ENCODE peak calls at places on chromosomes 6 and 20, in nine cellular contexts. One of them, this sample, is unnamed.

GRCh38 chr6:106188104-106188794 is 102.1 kb downstream of the PRDM1 start:
- DNase-seq in endodermal cell: no peak
- DNase-seq in PC-9: no peak
- DNase-seq in pons: peak; percentile 26
- DNase-seq in body of pancreas: no peak
- DNase-seq in endothelial cell: no peak
- DNase-seq in stimulated activated CD4-positive, alpha-beta T cell treated with anti-CD3 and anti-CD28 coated beads, Interleukin-1b, Interleukin-23, amount 100 ng/mL, for 4 hours: no peak
- DNase-seq in A673: no peak
- DNase-seq in OCI-LY7: no peak
- DNase-seq in this sample: no peak

GRCh38 chr6:22019877-22020276 is 277.0 kb downstream of the PRL start:
- DNase-seq in pons: no peak
- DNase-seq in stimulated activated CD4-positive, alpha-beta T cell treated with anti-CD3 and anti-CD28 coated beads, Interleukin-1b, Interleukin-23, amount 100 ng/mL, for 4 hours: no peak
- DNase-seq in endothelial cell: no peak
- DNase-seq in A673: no peak
- DNase-seq in endodermal cell: no peak
- DNase-seq in PC-9: no peak
- DNase-seq in body of pancreas: no peak
- DNase-seq in OCI-LY7: no peak
- DNase-seq in this sample: no peak

GRCh38 chr20:21109144-21109543 is 3.0 kb upstream of the LINC00237 start:
- DNase-seq in body of pancreas: no peak
- DNase-seq in stimulated activated CD4-positive, alpha-beta T cell treated with anti-CD3 and anti-CD28 coated beads, Interleukin-1b, Interleukin-23, amount 100 ng/mL, for 4 hours: no peak
- DNase-seq in endodermal cell: no peak
- DNase-seq in PC-9: no peak
- DNase-seq in endothelial cell: no peak
- DNase-seq in pons: no peak
- DNase-seq in A673: no peak
- DNase-seq in OCI-LY7: no peak
- DNase-seq in this sample: no peak

GRCh38 chr6:168948002-168948401 is 305.6 kb downstream of the THBS2 start:
- DNase-seq in endothelial cell: no peak
- DNase-seq in PC-9: no peak
- DNase-seq in pons: no peak
- DNase-seq in A673: no peak
- DNase-seq in body of pancreas: no peak
- DNase-seq in stimulated activated CD4-positive, alpha-beta T cell treated with anti-CD3 and anti-CD28 coated beads, Interleukin-1b, Interleukin-23, amount 100 ng/mL, for 4 hours: no peak
- DNase-seq in OCI-LY7: no peak
- DNase-seq in endodermal cell: no peak
- DNase-seq in this sample: no peak

GRCh38 chr6:160088069-160088773 is 33.4 kb upstream of the SLC22A1 start:
- DNase-seq in PC-9: no peak
- DNase-seq in endodermal cell: peak; percentile 85
- DNase-seq in stimulated activated CD4-positive, alpha-beta T cell treated with anti-CD3 and anti-CD28 coated beads, Interleukin-1b, Interleukin-23, amount 100 ng/mL, for 4 hours: no peak
- DNase-seq in A673: peak; percentile 52
- DNase-seq in body of pancreas: peak; percentile 69
- DNase-seq in OCI-LY7: peak; percentile 8
- DNase-seq in pons: peak; percentile 73
- DNase-seq in endothelial cell: peak; percentile 55
- DNase-seq in this sample: no peak

GRCh38 chr6:83057705-83058321 is 7.8 kb downstream of the UBE3D start:
- DNase-seq in endothelial cell: peak; percentile 56
- DNase-seq in endodermal cell: peak; percentile 76
- DNase-seq in PC-9: no peak
- DNase-seq in OCI-LY7: peak; percentile 67
- DNase-seq in body of pancreas: peak; percentile 46
- DNase-seq in A673: peak; percentile 80
- DNase-seq in pons: peak; percentile 67
- DNase-seq in stimulated activated CD4-positive, alpha-beta T cell treated with anti-CD3 and anti-CD28 coated beads, Interleukin-1b, Interleukin-23, amount 100 ng/mL, for 4 hours: peak; percentile 1
- DNase-seq in this sample: peak; percentile 66

GRCh38 chr6:142871910-142872331 is 73.1 kb downstream of the HIVEP2 start:
- DNase-seq in endothelial cell: no peak
- DNase-seq in pons: peak; percentile 87
- DNase-seq in OCI-LY7: no peak
- DNase-seq in A673: no peak
- DNase-seq in endodermal cell: no peak
- DNase-seq in body of pancreas: peak; percentile 55
- DNase-seq in PC-9: no peak
- DNase-seq in stimulated activated CD4-positive, alpha-beta T cell treated with anti-CD3 and anti-CD28 coated beads, Interleukin-1b, Interleukin-23, amount 100 ng/mL, for 4 hours: no peak
- DNase-seq in this sample: no peak

GRCh38 chr6:149935246-149935645 is 6.6 kb upstream of the ULBP2 start:
- DNase-seq in endodermal cell: peak; percentile 25
- DNase-seq in A673: no peak
- DNase-seq in body of pancreas: no peak
- DNase-seq in PC-9: no peak
- DNase-seq in pons: no peak
- DNase-seq in OCI-LY7: no peak
- DNase-seq in endothelial cell: no peak
- DNase-seq in stimulated activated CD4-positive, alpha-beta T cell treated with anti-CD3 and anti-CD28 coated beads, Interleukin-1b, Interleukin-23, amount 100 ng/mL, for 4 hours: no peak
- DNase-seq in this sample: no peak

GRCh38 chr6:63440057-63440456 is 120.3 kb upstream of the LGSN start:
- DNase-seq in OCI-LY7: no peak
- DNase-seq in PC-9: no peak
- DNase-seq in stimulated activated CD4-positive, alpha-beta T cell treated with anti-CD3 and anti-CD28 coated beads, Interleukin-1b, Interleukin-23, amount 100 ng/mL, for 4 hours: no peak
- DNase-seq in endothelial cell: peak; percentile 8
- DNase-seq in pons: no peak
- DNase-seq in body of pancreas: no peak
- DNase-seq in A673: no peak
- DNase-seq in endodermal cell: peak; percentile 58
- DNase-seq in this sample: no peak

GRCh38 chr6:149901444-149902140 is 3.7 kb upstream of the RAET1E start:
- DNase-seq in body of pancreas: no peak
- DNase-seq in stimulated activated CD4-positive, alpha-beta T cell treated with anti-CD3 and anti-CD28 coated beads, Interleukin-1b, Interleukin-23, amount 100 ng/mL, for 4 hours: no peak
- DNase-seq in endothelial cell: no peak
- DNase-seq in A673: no peak
- DNase-seq in OCI-LY7: no peak
- DNase-seq in pons: no peak
- DNase-seq in endodermal cell: no peak
- DNase-seq in PC-9: no peak
- DNase-seq in this sample: no peak

GRCh38 chr6:7078856-7079255 is 28.9 kb upstream of the RREB1 start:
- DNase-seq in pons: no peak
- DNase-seq in body of pancreas: no peak
- DNase-seq in A673: no peak
- DNase-seq in stimulated activated CD4-positive, alpha-beta T cell treated with anti-CD3 and anti-CD28 coated beads, Interleukin-1b, Interleukin-23, amount 100 ng/mL, for 4 hours: no peak
- DNase-seq in endodermal cell: no peak
- DNase-seq in endothelial cell: no peak
- DNase-seq in PC-9: no peak
- DNase-seq in OCI-LY7: no peak
- DNase-seq in this sample: no peak

GRCh38 chr20:50689864-50690263 is 1.5 kb downstream of the RIPOR3 start:
- DNase-seq in endodermal cell: no peak
- DNase-seq in stimulated activated CD4-positive, alpha-beta T cell treated with anti-CD3 and anti-CD28 coated beads, Interleukin-1b, Interleukin-23, amount 100 ng/mL, for 4 hours: no peak
- DNase-seq in pons: no peak
- DNase-seq in PC-9: peak; percentile 75
- DNase-seq in body of pancreas: peak; percentile 90
- DNase-seq in A673: peak; percentile 82
- DNase-seq in endothelial cell: no peak
- DNase-seq in OCI-LY7: no peak
- DNase-seq in this sample: no peak

GRCh38 chr20:62824476-62825287 is 7.8 kb downstream of the COL9A3 start:
- DNase-seq in OCI-LY7: peak; percentile 54
- DNase-seq in A673: peak; percentile 73
- DNase-seq in endodermal cell: peak; percentile 86
- DNase-seq in stimulated activated CD4-positive, alpha-beta T cell treated with anti-CD3 and anti-CD28 coated beads, Interleukin-1b, Interleukin-23, amount 100 ng/mL, for 4 hours: peak; percentile 32
- DNase-seq in body of pancreas: peak; percentile 82
- DNase-seq in pons: no peak
- DNase-seq in endothelial cell: no peak
- DNase-seq in PC-9: no peak
- DNase-seq in this sample: peak; percentile 81